ENCODE peak calls at places on chromosomes 2 and 18, in nine cellular contexts. S is Right ventricle myocardium inferior, R is right cardiac atrium, W is SIG-M5, G is GM23248, D is WTC11, A is type B pancreatic cell, Y is sciatic nerve, P is HS-27A. H is an unnamed sample.

GRCh38 chr2:9234680-9235387 is 28.2 kb downstream of the ASAP2 start:
- DNase-seq in S (no peak), R (no peak), W (no peak), G (peak), D (no peak), A (no peak), Y (no peak), P (peak), H (peak)

GRCh38 chr2:119290859-119291587 is 67.4 kb downstream of the STEAP3 start:
- DNase-seq in S (peak), R (peak), W (no peak), G (peak), D (peak), A (peak), Y (peak), P (peak), H (peak)

GRCh38 chr2:240554767-240555493 is 2.9 kb downstream of the ANKMY1 start:
- DNase-seq in S (peak), R (peak), W (no peak), G (no peak), D (no peak), A (peak), Y (no peak), P (no peak), H (no peak)

GRCh38 chr2:127857494-127857818 is 499 bp downstream of the POLR2D start:
- DNase-seq in S (no peak), R (no peak), W (no peak), G (no peak), D (peak), A (no peak), Y (no peak), P (no peak), H (peak)

GRCh38 chr2:17317439-17317976 is 200.7 kb downstream of the RAD51AP2 start:
- DNase-seq in S (no peak), R (no peak), W (no peak), G (no peak), D (no peak), A (no peak), Y (no peak), P (no peak), H (no peak)

GRCh38 chr2:62116983-62117382 is 78.9 kb upstream of the B3GNT2 start:
- DNase-seq in S (no peak), R (no peak), W (no peak), G (no peak), D (no peak), A (no peak), Y (no peak), P (no peak), H (no peak)

GRCh38 chr2:65057391-65058052 is 1.3 kb downstream of the CEP68 start:
- DNase-seq in S (no peak), R (no peak), W (peak), G (peak), D (no peak), A (no peak), Y (no peak), P (no peak), H (peak)

GRCh38 chr2:54859997-54860701 is 136.7 kb downstream of the EML6 start:
- DNase-seq in S (no peak), R (no peak), W (no peak), G (peak), D (no peak), A (no peak), Y (no peak), P (peak), H (peak)

GRCh38 chr2:233319256-233319655 is 11.6 kb downstream of the SAG start:
- DNase-seq in S (no peak), R (no peak), W (no peak), G (no peak), D (no peak), A (no peak), Y (no peak), P (no peak), H (no peak)

GRCh38 chr2:84960157-84960506 is 10.8 kb upstream of the KCMF1 start:
- DNase-seq in S (no peak), R (no peak), W (no peak), G (no peak), D (no peak), A (no peak), Y (no peak), P (no peak), H (no peak)

GRCh38 chr18:58449366-58449935 is 179.4 kb downstream of the ALPK2 start:
- DNase-seq in S (no peak), R (no peak), W (no peak), G (peak), D (no peak), A (no peak), Y (no peak), P (no peak), H (peak)

GRCh38 chr18:51803029-51803428 is 537.0 kb upstream of the DCC start:
- DNase-seq in S (no peak), R (no peak), W (no peak), G (no peak), D (no peak), A (no peak), Y (no peak), P (no peak), H (no peak)

GRCh38 chr2:135163306-135163705 is 111.2 kb downstream of the RAB3GAP1 start:
- DNase-seq in S (no peak), R (no peak), W (no peak), G (no peak), D (no peak), A (no peak), Y (no peak), P (no peak), H (no peak)

GRCh38 chr2:64737547-64737946 is 83.8 kb upstream of the SERTAD2 start:
- DNase-seq in S (no peak), R (no peak), W (no peak), G (peak), D (no peak), A (no peak), Y (no peak), P (no peak), H (no peak)

GRCh38 chr2:2273421-2273820 is 57.7 kb downstream of the MYT1L start:
- DNase-seq in S (no peak), R (no peak), W (no peak), G (no peak), D (no peak), A (no peak), Y (no peak), P (no peak), H (no peak)

GRCh38 chr2:97748397-97748796 is 35.0 kb downstream of the ZAP70 start:
- DNase-seq in S (no peak), R (peak), W (no peak), G (peak), D (peak), A (peak), Y (no peak), P (no peak), H (peak)

GRCh38 chr2:24478243-24478642 is 12.8 kb upstream of the NCOA1 start:
- DNase-seq in S (no peak), R (no peak), W (no peak), G (no peak), D (no peak), A (no peak), Y (no peak), P (no peak), H (no peak)